ENCODE peak calls at places on chromosomes 6 and 20, in nine cellular contexts. X is hepatocyte, O is sigmoid colon, D is astrocyte of the cerebellum, T is astrocyte, G is GM06990, U is suprapubic skin, C is A549, P is breast epithelium. S is an unnamed sample.
A peak's percentile ranks its signal among the peaks of the same experiment; 100 is the strongest.

GRCh38 chr6:42197574-42198362 is 3.0 kb upstream of the GUCA1B start:
- DNase-seq in X (peak; percentile 34), O (no peak), D (no peak), T (peak; percentile 83), G (no peak), U (no peak), C (peak; percentile 62), P (no peak), S (peak; percentile 84)

GRCh38 chr6:19368511-19368910 is 468.7 kb upstream of the ID4 start:
- DNase-seq in X (no peak), O (no peak), D (peak; percentile 8), T (peak; percentile 69), G (no peak), U (no peak), C (no peak), P (no peak), S (peak; percentile 54)

GRCh38 chr6:26521485-26522391 is 16.4 kb upstream of the HMGN4 start:
- DNase-seq in X (peak; percentile 89), O (peak; percentile 92), D (no peak), T (peak; percentile 63), G (peak; percentile 90), U (peak; percentile 89), C (peak; percentile 71), P (peak; percentile 64), S (peak; percentile 87)

GRCh38 chr6:158170656-158171081 is 2.5 kb downstream of the GTF2H5 start:
- DNase-seq in X (peak; percentile 8), O (no peak), D (peak; percentile 89), T (peak; percentile 95), G (no peak), U (no peak), C (no peak), P (peak; percentile 69), S (peak; percentile 98)

GRCh38 chr6:34447915-34448314 is 18.0 kb upstream of the PACSIN1 start:
- DNase-seq in X (no peak), O (no peak), D (no peak), T (no peak), G (no peak), U (no peak), C (no peak), P (no peak), S (no peak)

GRCh38 chr20:11076434-11076833 is 402.6 kb upstream of the JAG1 start:
- DNase-seq in X (no peak), O (no peak), D (no peak), T (no peak), G (no peak), U (no peak), C (no peak), P (no peak), S (no peak)

GRCh38 chr6:21115111-21115510 is 478.4 kb upstream of the SOX4 start:
- DNase-seq in X (no peak), O (no peak), D (peak; percentile 58), T (peak; percentile 74), G (no peak), U (no peak), C (no peak), P (no peak), S (peak; percentile 61)

GRCh38 chr6:33711140-33712129 is at the start of gene UQCC2:
- DNase-seq in X (peak; percentile 100), O (peak; percentile 99), D (peak; percentile 90), T (peak; percentile 80), G (peak; percentile 96), U (peak; percentile 97), C (peak; percentile 87), P (peak; percentile 94), S (peak; percentile 93)

GRCh38 chr6:106974999-106975698 is 620 bp upstream of the CD24 start:
- DNase-seq in X (peak; percentile 80), O (no peak), D (no peak), T (peak; percentile 20), G (peak; percentile 62), U (no peak), C (peak; percentile 18), P (peak; percentile 26), S (peak; percentile 9)

GRCh38 chr20:45157977-45158376 is 16.7 kb upstream of the PI3 start:
- DNase-seq in X (peak; percentile 45), O (no peak), D (peak; percentile 35), T (peak; percentile 81), G (no peak), U (no peak), C (no peak), P (no peak), S (peak; percentile 77)

GRCh38 chr6:11094411-11094851 is 797 bp downstream of the SMIM13 start:
- DNase-seq in X (peak; percentile 64), O (peak; percentile 65), D (no peak), T (peak; percentile 24), G (no peak), U (no peak), C (peak; percentile 21), P (peak; percentile 20), S (peak; percentile 42)

GRCh38 chr20:57939499-57939898 is 229.7 kb upstream of the PMEPA1 start:
- DNase-seq in X (no peak), O (no peak), D (no peak), T (no peak), G (no peak), U (no peak), C (no peak), P (no peak), S (no peak)

GRCh38 chr6:165760126-165760802 is 97.2 kb upstream of the PDE10A start:
- DNase-seq in X (no peak), O (no peak), D (no peak), T (no peak), G (no peak), U (no peak), C (no peak), P (no peak), S (no peak)

GRCh38 chr6:89239338-89239737 is 22.2 kb upstream of the GABRR1 start:
- DNase-seq in X (no peak), O (no peak), D (no peak), T (no peak), G (no peak), U (no peak), C (no peak), P (no peak), S (no peak)
- TF ChIP-seq CTCF in X (no peak), O (no peak), D (peak; percentile 29), T (peak; percentile 19), G (peak; percentile 65), U (no peak), C (no peak), P (no peak), S (peak; percentile 34)

GRCh38 chr6:31272431-31272830 is 539 bp upstream of the HLA-C start:
- DNase-seq in X (peak; percentile 19), O (no peak), D (no peak), T (no peak), G (no peak), U (no peak), C (no peak), P (no peak), S (no peak)
- H3K4me3 ChIP-seq in X (peak overlapping the region; percentile 17), O (peak overlapping the region; percentile 49), D (peak overlapping the region; percentile 73), T (peak overlapping the region; percentile 64), G (peak overlapping the region; percentile 74), U (peak overlapping the region; percentile 72), C (peak overlapping the region; percentile 50), P (peak overlapping the region; percentile 68), S (peak overlapping the region; percentile 66)

GRCh38 chr6:31727717-31728671 is 1.1 kb downstream of the DDAH2 start:
- DNase-seq in X (no peak), O (peak; percentile 81), D (no peak), T (no peak), G (peak; percentile 69), U (no peak), C (no peak), P (no peak), S (no peak)

GRCh38 chr6:31730631-31731086 is 1.6 kb upstream of the DDAH2 start:
- DNase-seq in X (no peak), O (no peak), D (no peak), T (no peak), G (no peak), U (no peak), C (no peak), P (no peak), S (no peak)

GRCh38 chr6:31729979-31730630 is 1.0 kb upstream of the DDAH2 start:
- DNase-seq in X (peak; percentile 97), O (peak; percentile 97), D (peak; percentile 78), T (peak; percentile 78), G (peak; percentile 80), U (peak; percentile 96), C (peak; percentile 53), P (peak; percentile 82), S (peak; percentile 89)

GRCh38 chr6:31729515-31729978 is 448 bp upstream of the DDAH2 start:
- DNase-seq in X (peak; percentile 93), O (peak; percentile 97), D (peak; percentile 73), T (peak; percentile 70), G (peak; percentile 81), U (peak; percentile 96), C (peak; percentile 80), P (peak; percentile 91), S (peak; percentile 88)

GRCh38 chr6:31728767-31729514 is at the start of gene DDAH2:
- DNase-seq in X (peak; percentile 31), O (no peak), D (no peak), T (no peak), G (no peak), U (peak; percentile 84), C (no peak), P (no peak), S (no peak)
- TF ChIP-seq CTCF in X (peak; percentile 76), O (peak; percentile 57), D (peak; percentile 64), T (peak; percentile 44), G (peak; percentile 92), U (no peak), C (no peak), P (no peak), S (peak; percentile 56)

DNA sequence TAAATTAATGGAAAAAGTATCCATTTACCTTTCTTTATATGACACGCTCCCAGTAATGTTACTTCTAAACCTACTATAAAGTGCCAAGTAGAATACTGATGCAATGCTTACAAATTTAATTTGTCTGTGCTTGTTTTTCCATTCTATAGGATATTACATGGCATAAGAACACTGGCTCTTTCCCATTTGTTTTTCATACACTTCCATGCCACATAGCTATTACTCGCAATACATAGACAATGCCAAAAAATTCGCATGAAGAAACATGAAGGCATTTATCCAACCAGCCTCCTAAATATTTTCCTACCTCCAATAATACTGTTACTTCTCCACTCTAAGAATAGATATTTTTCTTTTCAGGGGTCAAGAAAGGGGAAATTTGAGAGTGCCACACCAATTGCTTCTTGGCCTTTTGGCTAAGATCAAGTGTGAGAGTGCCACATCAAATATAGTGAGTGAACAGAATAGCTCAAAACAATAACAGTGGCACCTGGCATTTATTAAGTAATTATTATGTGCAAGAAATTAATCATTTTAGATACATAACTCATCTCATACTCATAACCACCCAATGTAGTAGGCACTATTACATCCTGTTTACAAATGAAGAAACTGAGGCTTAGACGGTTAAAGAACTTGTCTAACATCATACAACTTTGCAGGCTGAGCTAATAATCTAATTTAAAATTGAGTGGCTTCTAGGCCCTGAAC is 845 bp upstream of the DST start:
- DNase-seq in X (no peak), O (no peak), D (no peak), T (no peak), G (no peak), U (no peak), C (no peak), P (no peak), S (peak; percentile 54)
- H3K4me3 ChIP-seq in X (no peak overlapping the region), O (no peak overlapping the region), D (no peak overlapping the region), T (no peak overlapping the region), G (no peak overlapping the region), U (no peak overlapping the region), C (no peak overlapping the region), P (no peak overlapping the region), S (no peak overlapping the region)

S was measured in AG10803.